ENCODE peak calls at places on chromosomes 6 and 20, in five cellular contexts. K, B, W, M and J are unnamed samples.

GRCh38 chr20:47792021-47792618 is 6.8 kb upstream of the SULF2 start:
- DNase-seq in W (peak; percentile 47), B (no peak), M (no peak), K (peak; percentile 57), J (no peak)

GRCh38 chr6:108526739-108527174 is 34.0 kb upstream of the FOXO3 start:
- DNase-seq in K (peak; percentile 54), M (peak; percentile 42), W (no peak), B (no peak), J (peak; percentile 80)

GRCh38 chr6:20227350-20227749 is 15.1 kb upstream of the MBOAT1 start:
- DNase-seq in M (no peak), K (no peak), W (no peak), B (no peak), J (no peak)

GRCh38 chr6:33185654-33186187 is 6.5 kb downstream of the COL11A2 start:
- DNase-seq in K (no peak), M (no peak), B (no peak), W (no peak), J (no peak)

GRCh38 chr6:119348308-119349040 is 1.1 kb downstream of the MAN1A1 start:
- DNase-seq in M (peak; percentile 57), W (peak; percentile 50), B (peak; percentile 36), K (peak; percentile 33), J (peak; percentile 66)

GRCh38 chr6:132298344-132298949 is 102.8 kb downstream of the MOXD1 start:
- DNase-seq in M (peak; percentile 42), K (peak; percentile 48), W (peak; percentile 68), B (peak; percentile 44), J (peak; percentile 84)

GRCh38 chr6:16004934-16005673 is 123.8 kb upstream of the MYLIP start:
- DNase-seq in K (no peak), W (no peak), B (no peak), M (no peak), J (no peak)

GRCh38 chr20:42938486-42939205 is 251.1 kb downstream of the PTPRT start:
- DNase-seq in W (no peak), B (no peak), M (no peak), K (no peak), J (no peak)

GRCh38 chr6:167469655-167470054 is 144.8 kb downstream of the TTLL2 start:
- DNase-seq in B (no peak), W (no peak), K (no peak), M (no peak), J (no peak)

GRCh38 chr6:157298325-157298724 is 25.0 kb downstream of the TMEM242 start:
- DNase-seq in W (no peak), M (no peak), B (no peak), K (no peak), J (no peak)

GRCh38 chr20:17614176-17614811 is 44.4 kb downstream of the DSTN start:
- DNase-seq in M (no peak), B (no peak), K (no peak), W (peak; percentile 79), J (peak; percentile 29)

GRCh38 chr20:59737816-59738215 is 133.5 kb downstream of the PHACTR3 start:
- DNase-seq in M (no peak), B (no peak), W (no peak), K (no peak), J (no peak)

GRCh38 chr20:881051-881820 is 34.9 kb downstream of the ANGPT4 start:
- DNase-seq in K (peak; percentile 74), W (no peak), B (no peak), M (no peak), J (no peak)

GRCh38 chr20:50146732-50147662 is 6.5 kb downstream of the PEDS1 start:
- DNase-seq in K (no peak), M (no peak), B (no peak), W (peak; percentile 22), J (peak; percentile 62)

GRCh38 chr20:37090357-37090871 is 5.4 kb downstream of the RBL1 start:
- DNase-seq in K (peak; percentile 4), W (no peak), B (no peak), M (no peak), J (no peak)

GRCh38 chr6:165587206-165587605 is 75.8 kb downstream of the PDE10A start:
- DNase-seq in M (no peak), B (no peak), W (no peak), K (no peak), J (no peak)

GRCh38 chr6:126337323-126337722 is 2.6 kb upstream of the CENPW start:
- DNase-seq in M (no peak), B (no peak), W (no peak), K (peak; percentile 70), J (no peak)

GRCh38 chr20:63254237-63254535 is at the start of gene NKAIN4:
- DNase-seq in B (no peak), M (no peak), W (no peak), K (no peak), J (peak; percentile 39)

GRCh38 chr6:141587482-141588266 is 545.1 kb upstream of the GJE1 start:
- DNase-seq in M (no peak), K (peak; percentile 71), W (no peak), B (no peak), J (no peak)

GRCh38 chr6:147279423-147279822 is 75.2 kb downstream of the STXBP5 start:
- DNase-seq in W (no peak), M (no peak), K (peak; percentile 26), B (no peak), J (no peak)

GRCh38 chr6:39772559-39773283 is 19.5 kb upstream of the DAAM2 start:
- DNase-seq in K (no peak), M (no peak), W (no peak), B (no peak), J (no peak)

GRCh38 chr20:63045401-63045800 is 38.6 kb upstream of the BHLHE23 start:
- DNase-seq in W (no peak), K (no peak), M (no peak), B (no peak), J (no peak)

GRCh38 chr6:145761584-145761983 is 26.3 kb upstream of the EPM2A start:
- DNase-seq in B (no peak), K (no peak), M (no peak), W (no peak), J (no peak)

GRCh38 chr6:149513915-149514314 is 29.1 kb upstream of the ZC3H12D start:
- DNase-seq in B (no peak), W (no peak), K (no peak), M (no peak), J (no peak)

GRCh38 chr6:156887623-156888269 is 110.6 kb downstream of the ARID1B start:
- DNase-seq in W (no peak), B (no peak), M (no peak), K (no peak), J (no peak)

GRCh38 chr6:155882527-155883333 is 427.1 kb upstream of the NOX3 start:
- DNase-seq in B (no peak), K (no peak), M (no peak), W (no peak), J (no peak)

GRCh38 chr6:15827492-15828255 is 164.8 kb upstream of the DTNBP1 start:
- DNase-seq in B (no peak), K (no peak), W (no peak), M (no peak), J (no peak)

GRCh38 chr6:43803783-43804549 is 34.0 kb downstream of the VEGFA start:
- DNase-seq in K (no peak), W (peak; percentile 66), B (no peak), M (no peak), J (no peak)

GRCh38 chr6:73774311-73774766 is 78.3 kb downstream of the CD109 start:
- DNase-seq in W (peak; percentile 23), B (no peak), K (peak; percentile 89), M (peak; percentile 13), J (no peak)

GRCh38 chr6:14734416-14735340 is 511.2 kb upstream of the JARID2 start:
- DNase-seq in K (peak; percentile 88), B (no peak), W (no peak), M (no peak), J (no peak)